ENCODE peak calls at places on chromosomes 12 and 14, in five cellular contexts. F is neural progenitor cell; P is RWPE2; S is gastrocnemius medialis; X is CD8-positive, alpha-beta T cell. W is an unnamed sample. For H3K36me3, the result is how much of the 10 kb centered on the place peaks cover.

GRCh38 chr14:89773644-89774316 is 180.8 kb downstream of the EFCAB11 start:
- DNase-seq in F (peak), P (no peak), S (no peak), X (peak), W (peak)

GRCh38 chr12:61916856-61917255 is 343.3 kb upstream of the USP15 start:
- DNase-seq in F (no peak), P (no peak), S (no peak), X (no peak), W (no peak)

GRCh38 chr12:38691164-38691563 is 214.2 kb downstream of the CPNE8 start:
- DNase-seq in F (no peak), P (no peak), S (no peak), X (no peak), W (no peak)

GRCh38 chr12:31526158-31526546 is 64.8 kb downstream of the DENND5B start:
- DNase-seq in F (no peak), P (no peak), S (no peak), X (no peak), W (no peak)

GRCh38 chr14:38078393-38078792 is 129.3 kb upstream of the SSTR1 start:
- DNase-seq in F (no peak), P (no peak), S (no peak), X (peak), W (peak)

GRCh38 chr12:69685810-69686209 is 13.3 kb downstream of the BEST3 start:
- DNase-seq in F (no peak), P (no peak), S (peak), X (no peak), W (no peak)

GRCh38 chr12:76558684-76559276 is 791 bp downstream of the OSBPL8 start:
- DNase-seq in F (peak), P (no peak), S (peak), X (peak), W (peak)

GRCh38 chr14:37436519-37436918 is 158.5 kb downstream of the FOXA1 start:
- DNase-seq in F (no peak), P (no peak), S (no peak), X (no peak), W (no peak)

GRCh38 chr14:92461891-92462290 is 51.7 kb upstream of the RIN3 start:
- DNase-seq in F (no peak), P (no peak), S (no peak), X (no peak), W (no peak)

GRCh38 chr14:61643546-61643945 is 51.8 kb upstream of the HIF1A start:
- DNase-seq in F (no peak), P (no peak), S (no peak), X (no peak), W (no peak)

GRCh38 chr14:99430491-99430890 is 50.2 kb downstream of the SETD3 start:
- DNase-seq in F (peak), P (no peak), S (no peak), X (no peak), W (no peak)

GRCh38 chr12:57896437-57897201 is 44.7 kb upstream of the ATP23 start:
- DNase-seq in F (peak), P (no peak), S (peak), X (no peak), W (peak)

GRCh38 chr14:91119556-91120311 is 5.9 kb downstream of the DGLUCY start:
- DNase-seq in F (no peak), P (no peak), S (peak), X (no peak), W (no peak)

GRCh38 chr12:95963104-95963503 is 20.0 kb downstream of the AMDHD1 start:
- DNase-seq in F (peak), P (no peak), S (no peak), X (no peak), W (no peak)

GRCh38 chr12:49794811-49795653 is 33.2 kb downstream of the NCKAP5L start:
- DNase-seq in F (no peak), P (no peak), S (no peak), X (no peak), W (no peak)

DNA sequence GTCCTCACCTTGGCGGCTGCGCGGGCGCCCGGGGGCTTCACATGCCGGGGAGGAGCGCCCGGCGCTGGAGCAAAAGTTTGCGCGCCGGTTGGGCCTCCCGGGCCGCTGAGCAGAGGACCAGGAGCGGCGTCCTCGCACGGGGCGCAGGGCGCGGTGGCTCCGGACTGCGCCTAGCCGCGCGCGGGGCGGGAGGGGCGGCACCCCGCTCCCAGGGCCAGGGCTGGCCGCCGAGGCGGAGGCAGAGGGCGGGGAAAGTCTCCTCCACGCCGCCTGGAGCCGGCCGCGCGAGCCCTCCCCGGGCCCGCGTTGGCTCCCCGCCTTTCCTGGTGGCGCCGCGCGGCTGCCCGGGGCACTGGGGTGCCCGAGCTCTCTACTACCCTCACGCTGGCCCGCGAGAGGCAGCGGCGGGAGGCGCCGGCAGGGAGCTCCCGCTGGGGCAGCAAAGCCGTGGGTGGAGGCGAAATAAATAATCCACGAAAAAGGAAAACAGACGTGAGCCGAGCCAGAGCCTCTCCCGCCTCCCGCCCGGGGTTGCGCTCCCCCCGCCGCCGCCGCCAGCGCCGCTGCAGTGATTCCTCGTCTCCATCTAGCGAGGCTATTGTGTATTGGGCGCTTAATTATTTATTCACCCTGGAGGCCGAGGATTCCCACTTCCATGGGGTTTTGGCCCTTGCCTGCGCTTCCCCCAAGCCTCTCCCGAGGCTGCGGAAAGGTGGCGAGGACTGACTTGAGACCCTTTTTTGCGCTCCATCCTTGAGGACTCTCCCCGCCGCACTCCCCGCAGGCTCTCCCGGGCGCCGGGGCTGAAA is 476 bp upstream of the PRIMA1 start:
- DNase-seq in F (peak), P (no peak), S (no peak), X (no peak), W (no peak)
- TF ChIP-seq CTCF in F (peak), P (peak), S (peak), X (no peak), W (no peak)

GRCh38 chr12:14443531-14443930 is 78.0 kb downstream of the ATF7IP start:
- DNase-seq in F (no peak), P (no peak), S (no peak), X (no peak), W (no peak)
- H3K36me3 ChIP-seq in F (half or more), P (under half), S (under half), X (under half), W (under half)

GRCh38 chr14:70013269-70013873 is 134.2 kb downstream of the SMOC1 start:
- DNase-seq in F (peak), P (no peak), S (no peak), X (no peak), W (peak)
- TF ChIP-seq CTCF in F (peak), P (peak), S (peak), X (no peak), W (peak)

GRCh38 chr12:4296749-4297148 is 23.2 kb downstream of the CCND2 start:
- DNase-seq in F (no peak), P (no peak), S (no peak), X (no peak), W (no peak)

GRCh38 chr12:4290011-4290790 is 16.6 kb downstream of the CCND2 start:
- DNase-seq in F (no peak), P (no peak), S (no peak), X (no peak), W (no peak)

GRCh38 chr12:4292266-4293063 is 18.9 kb downstream of the CCND2 start:
- DNase-seq in F (no peak), P (no peak), S (no peak), X (no peak), W (no peak)

GRCh38 chr12:4293942-4294505 is 20.5 kb downstream of the CCND2 start:
- DNase-seq in F (peak), P (no peak), S (no peak), X (no peak), W (no peak)

DNA sequence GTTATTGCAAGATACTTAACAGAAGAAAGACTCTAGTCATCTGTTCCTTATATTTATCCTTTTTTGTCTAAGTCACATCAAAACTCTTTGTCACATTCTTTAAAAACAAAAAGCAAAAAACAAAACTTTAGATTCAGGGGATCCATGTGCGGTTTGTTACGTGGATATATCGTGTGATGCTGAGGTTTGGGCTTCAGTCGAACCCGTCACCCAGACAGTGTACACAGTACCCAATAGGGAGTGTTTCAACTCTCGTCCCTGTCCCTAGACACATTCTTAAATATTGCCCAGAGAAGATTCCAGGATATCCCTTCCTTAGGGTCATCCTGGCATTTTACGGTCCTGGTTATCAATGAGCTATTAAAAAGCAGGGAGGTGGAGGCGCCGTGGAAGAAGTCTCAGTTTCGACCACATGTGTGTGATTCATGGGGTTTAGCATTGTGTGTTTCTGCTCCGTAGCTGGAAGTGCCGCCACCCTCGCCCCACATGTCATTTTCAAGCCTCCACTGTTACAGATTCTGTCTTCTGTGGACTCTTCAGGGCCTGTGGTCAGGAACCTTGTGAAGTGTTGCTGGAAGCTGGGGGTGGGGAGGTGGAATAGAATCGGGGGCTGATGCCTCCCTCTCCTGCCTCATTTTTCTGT is 19.9 kb downstream of the CCND2 start:
- DNase-seq in F (no peak), P (no peak), S (no peak), X (no peak), W (no peak)
- H3K36me3 ChIP-seq in F (under half), P (half or more), S (under half), X (half or more), W (under half)

DNA sequence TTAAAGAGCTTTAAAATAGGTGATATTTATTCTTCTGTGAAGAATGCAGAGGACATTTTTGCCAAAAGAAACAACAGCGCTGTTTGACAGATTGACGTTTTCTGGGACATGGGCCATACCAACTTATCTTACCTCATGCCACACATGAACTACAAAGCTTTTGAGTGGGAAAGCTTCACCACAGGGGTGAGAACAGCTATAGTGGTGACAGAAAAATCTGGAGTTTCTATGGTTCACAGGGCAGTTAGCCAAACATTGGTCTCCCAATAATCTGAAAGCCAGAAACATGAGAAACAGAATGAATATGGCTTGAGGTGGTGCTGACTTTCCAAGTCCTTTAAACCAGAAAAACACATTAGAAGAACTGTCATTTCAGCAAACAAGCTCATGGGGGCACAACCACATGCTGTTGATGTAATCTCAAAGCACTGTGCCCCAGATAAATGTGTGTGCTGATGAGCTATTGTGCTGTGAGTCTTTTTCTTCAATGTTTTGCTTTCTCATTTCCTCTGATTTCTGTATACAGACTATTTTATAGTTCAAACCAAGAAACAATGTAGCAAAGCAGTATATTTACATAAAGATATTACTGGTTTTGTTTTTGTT is 905.4 kb downstream of the SLC16A7 start:
- DNase-seq in F (peak), P (no peak), S (no peak), X (no peak), W (no peak)
- TF ChIP-seq CTCF in F (peak), P (peak), S (no peak), X (no peak), W (no peak)

W was measured in Peyer's patch.